ENCODE peak calls at places on chromosomes 1 and 21, in five cellular contexts. T is RWPE2, C is lower lobe of right lung, V is mammary epithelial cell, B is left lung. W is an unnamed sample.

GRCh38 chr1:16369821-16370220 is 2.8 kb downstream of the SZRD1 start:
- DNase-seq in T (no peak), C (no peak), V (no peak), B (no peak), W (no peak)

GRCh38 chr1:223179280-223179679 is 36.2 kb upstream of the TLR5 start:
- DNase-seq in T (no peak), C (no peak), V (no peak), B (no peak), W (no peak)

GRCh38 chr1:53376041-53376461 is 48.2 kb upstream of the LRP8 start:
- DNase-seq in T (peak; percentile 47), C (no peak), V (no peak), B (peak; percentile 18), W (no peak)

GRCh38 chr1:3491291-3492246 is 37.1 kb downstream of the ARHGEF16 start:
- DNase-seq in T (no peak), C (peak; percentile 84), V (peak; percentile 35), B (peak; percentile 77), W (peak; percentile 77)

GRCh38 chr1:2233997-2234761 is 6.1 kb downstream of the SKI start:
- DNase-seq in T (peak; percentile 95), C (peak; percentile 97), V (peak; percentile 87), B (peak; percentile 94), W (peak; percentile 67)

GRCh38 chr1:88982055-88982454 is 10.4 kb downstream of the KYAT3 start:
- DNase-seq in T (no peak), C (no peak), V (peak; percentile 24), B (no peak), W (no peak)

GRCh38 chr21:34968414-34969333 is 80.4 kb downstream of the RUNX1 start:
- DNase-seq in T (no peak), C (no peak), V (no peak), B (no peak), W (no peak)

GRCh38 chr1:64826991-64827390 is 82.1 kb downstream of the RAVER2 start:
- DNase-seq in T (no peak), C (no peak), V (no peak), B (no peak), W (no peak)

GRCh38 chr21:46060596-46061061 is 37.3 kb upstream of the COL6A2 start:
- DNase-seq in T (no peak), C (peak; percentile 49), V (peak; percentile 67), B (peak; percentile 73), W (peak; percentile 49)
- H3K4me3 ChIP-seq in T (no peak overlapping the region), C (no peak overlapping the region), V (no peak overlapping the region), B (no peak overlapping the region), W (no peak overlapping the region)

GRCh38 chr1:235108185-235108593 is 20.4 kb downstream of the TOMM20 start:
- DNase-seq in T (no peak), C (no peak), V (no peak), B (no peak), W (no peak)

GRCh38 chr1:235108876-235109275 is 19.8 kb downstream of the TOMM20 start:
- DNase-seq in T (no peak), C (no peak), V (no peak), B (no peak), W (no peak)

GRCh38 chr1:235105051-235106043 is 23.3 kb downstream of the TOMM20 start:
- DNase-seq in T (no peak), C (no peak), V (no peak), B (no peak), W (no peak)

GRCh38 chr1:235107368-235108184 is 21.1 kb downstream of the TOMM20 start:
- DNase-seq in T (no peak), C (no peak), V (no peak), B (no peak), W (no peak)

GRCh38 chr1:235106457-235106856 is 22.2 kb downstream of the TOMM20 start:
- DNase-seq in T (no peak), C (no peak), V (no peak), B (no peak), W (no peak)
- H3K27ac ChIP-seq in T (no peak overlapping the region), C (no peak overlapping the region), V (no peak overlapping the region), B (no peak overlapping the region), W (no peak overlapping the region)

DNA sequence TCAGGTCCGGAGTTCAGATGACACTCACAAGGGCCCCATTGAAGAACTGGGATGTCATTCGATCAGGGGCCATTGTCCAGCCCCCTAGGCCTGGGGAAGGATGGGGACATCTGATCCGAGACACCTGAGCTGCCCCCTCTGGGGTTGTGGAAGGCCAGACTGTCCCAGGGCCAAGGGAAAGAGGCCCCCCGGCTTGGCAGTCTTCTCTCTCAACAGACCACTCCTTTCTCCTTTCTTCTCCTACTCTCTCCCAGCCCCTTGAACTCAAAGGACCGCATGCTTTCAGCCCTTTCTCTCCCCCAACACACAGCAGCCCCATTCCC is 1.1 kb downstream of the S100A1 start:
- DNase-seq in T (no peak), C (no peak), V (no peak), B (peak; percentile 27), W (no peak)
- H3K4me1 ChIP-seq in T (peaks cover 6% of the 10 kb centered on the region), C (peaks cover 62% of the 10 kb centered on the region), V (peaks cover 26% of the 10 kb centered on the region), B (peaks cover 45% of the 10 kb centered on the region), W (peaks cover 9% of the 10 kb centered on the region)

DNA sequence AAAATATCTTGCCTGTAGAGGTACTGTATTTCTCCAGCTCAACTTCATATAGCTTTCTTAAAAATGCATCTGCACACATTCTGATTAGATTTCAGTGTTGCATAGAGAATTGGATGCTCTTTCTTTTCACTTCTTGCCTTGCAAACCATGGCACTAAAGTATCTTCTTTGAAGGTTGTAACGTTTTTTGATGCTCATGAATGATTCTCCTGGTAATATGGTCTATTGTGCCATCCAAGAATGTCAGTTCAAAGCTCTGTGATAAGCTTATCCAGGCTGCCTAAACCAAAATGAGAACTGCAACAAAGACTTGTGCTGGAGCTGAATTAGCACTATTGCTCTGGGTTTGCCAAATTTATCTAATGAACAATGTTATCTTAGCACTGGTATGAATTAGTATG is 1.9 kb downstream of the SGIP1 start:
- DNase-seq in T (no peak), C (no peak), V (no peak), B (no peak), W (no peak)
- H3K4me3 ChIP-seq in T (no peak overlapping the region), C (peak overlapping the region; percentile 50), V (no peak overlapping the region), B (peak overlapping the region; percentile 30), W (no peak overlapping the region)

GRCh38 chr1:228108742-228109072 is 392 bp downstream of the MRPL55 start:
- DNase-seq in T (no peak), C (peak; percentile 48), V (no peak), B (no peak), W (no peak)
- H3K27ac ChIP-seq in T (no peak overlapping the region), C (peak overlapping the region; percentile 92), V (peak overlapping the region; percentile 66), B (peak overlapping the region; percentile 88), W (peak overlapping the region; percentile 86)

DNA sequence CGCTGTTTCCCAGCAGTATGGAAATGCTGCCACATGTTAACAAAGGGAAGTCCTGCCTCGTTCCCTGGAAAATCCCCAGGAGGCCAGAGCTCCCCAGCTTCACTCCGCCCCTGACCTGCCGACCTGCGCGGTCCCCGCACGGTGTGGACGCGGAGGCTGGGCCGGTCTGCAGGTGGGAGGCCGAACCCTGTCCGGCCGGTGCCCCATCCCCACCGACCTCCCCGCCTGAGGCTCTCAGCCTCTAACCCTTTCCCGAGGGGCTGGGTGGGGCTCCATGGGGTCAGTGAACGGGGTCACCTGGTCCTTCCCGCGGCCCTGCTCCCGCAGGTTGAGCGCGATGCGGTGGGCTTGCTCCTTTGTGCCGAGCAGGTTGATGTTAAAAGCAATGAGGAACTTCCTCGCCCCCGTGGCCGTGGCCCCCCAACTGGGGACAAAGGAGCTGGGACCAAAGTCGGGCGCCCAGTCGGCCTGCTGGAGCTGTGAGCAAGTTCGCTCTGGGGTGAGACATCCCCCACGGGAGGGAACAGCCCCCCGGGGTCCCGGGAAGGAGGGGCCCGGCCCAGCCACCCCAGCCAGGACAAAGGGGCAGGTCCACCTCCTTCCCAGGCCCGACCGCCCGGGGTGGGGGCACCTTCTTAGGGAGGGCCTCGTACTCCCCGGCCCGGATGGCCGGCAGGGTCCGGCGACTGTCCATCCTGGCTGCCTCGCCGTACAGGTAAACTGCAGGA is 4.0 kb downstream of the FTCD start:
- DNase-seq in T (peak; percentile 60), C (peak; percentile 47), V (no peak), B (peak; percentile 28), W (no peak)
- H3K4me1 ChIP-seq in T (no peaks in the 10 kb centered on the region), C (peaks cover 11% of the 10 kb centered on the region), V (peaks cover 8% of the 10 kb centered on the region), B (peaks cover 7% of the 10 kb centered on the region), W (no peaks in the 10 kb centered on the region)

DNA sequence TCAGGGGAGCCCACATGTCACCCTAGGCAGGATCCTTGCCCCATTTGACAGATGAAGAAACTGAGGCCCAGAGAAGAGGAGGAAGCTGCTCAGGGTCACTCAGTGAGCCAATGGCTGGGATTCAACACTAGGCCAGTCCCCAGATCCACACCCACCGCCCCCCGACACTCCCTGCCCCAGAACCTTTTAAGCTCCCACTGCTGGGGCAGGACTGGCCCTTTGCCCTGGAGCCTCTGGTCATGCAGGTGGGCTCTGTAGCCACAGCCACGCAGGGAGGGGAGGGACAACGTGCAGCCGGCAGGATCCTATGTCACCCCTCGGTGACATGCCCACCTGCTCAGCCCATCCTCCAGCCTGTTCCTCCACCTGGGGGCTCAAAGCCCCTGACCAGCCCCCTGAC is 363.6 kb downstream of the MATN1 start:
- DNase-seq in T (no peak), C (no peak), V (no peak), B (no peak), W (no peak)
- H3K4me3 ChIP-seq in T (no peak overlapping the region), C (no peak overlapping the region), V (no peak overlapping the region), B (no peak overlapping the region), W (no peak overlapping the region)